ENCODE peak calls at places on chromosomes 6 and 20, in four cellular contexts. H, B, W and U are unnamed samples. For H3K36me3, the result is how much of the 10 kb centered on the place peaks cover.

GRCh38 chr6:159042003-159042823 is 2.6 kb downstream of the TAGAP start:
- DNase-seq in H (peak), B (no peak), W (no peak), U (peak)

GRCh38 chr6:132566404-132566803 is 3.7 kb upstream of the TAAR6 start:
- DNase-seq in H (no peak), B (no peak), W (no peak), U (no peak)

GRCh38 chr6:134722996-134723871 is 226.7 kb downstream of the ALDH8A1 start:
- DNase-seq in H (no peak), B (no peak), W (no peak), U (no peak)

GRCh38 chr6:170022827-170023619 is 267.9 kb downstream of the DLL1 start:
- DNase-seq in H (no peak), B (no peak), W (peak), U (peak)

GRCh38 chr6:45676376-45676775 is 298.6 kb upstream of the SUPT3H start:
- DNase-seq in H (no peak), B (no peak), W (no peak), U (no peak)

GRCh38 chr20:10939297-10939949 is 265.6 kb upstream of the JAG1 start:
- DNase-seq in H (no peak), B (no peak), W (no peak), U (no peak)

GRCh38 chr20:34042286-34042685 is 48.6 kb downstream of the RALY start:
- DNase-seq in H (no peak), B (no peak), W (peak), U (no peak)

GRCh38 chr6:73612611-73613010 is 41.2 kb downstream of the SLC17A5 start:
- DNase-seq in H (no peak), B (no peak), W (no peak), U (no peak)

GRCh38 chr6:36979343-36979742 is 6.7 kb downstream of the MTCH1 start:
- DNase-seq in H (peak), B (peak), W (no peak), U (peak)

GRCh38 chr6:138422861-138423260 is 18.8 kb downstream of the HEBP2 start:
- DNase-seq in H (no peak), B (no peak), W (no peak), U (no peak)

GRCh38 chr6:159683722-159684304 is 9.2 kb downstream of the SOD2 start:
- DNase-seq in H (no peak), B (no peak), W (no peak), U (no peak)

GRCh38 chr6:161917645-161918044 is 643.8 kb upstream of the AGPAT4 start:
- DNase-seq in H (no peak), B (no peak), W (no peak), U (no peak)

GRCh38 chr6:98945311-98946005 is 2.3 kb downstream of the FBXL4 start:
- DNase-seq in H (no peak), B (no peak), W (no peak), U (no peak)

GRCh38 chr6:44342052-44342451 is 398 bp upstream of the SPATS1 start:
- DNase-seq in H (no peak), B (no peak), W (no peak), U (no peak)

GRCh38 chr6:93124226-93124625 is 295.1 kb downstream of the EPHA7 start:
- DNase-seq in H (no peak), B (no peak), W (no peak), U (no peak)

GRCh38 chr6:110035321-110035720 is 57.2 kb downstream of the GPR6 start:
- DNase-seq in H (no peak), B (no peak), W (no peak), U (no peak)

GRCh38 chr6:52998603-52999002 is 3.5 kb upstream of the GSTA4 start:
- DNase-seq in H (no peak), B (no peak), W (no peak), U (no peak)

GRCh38 chr6:155106456-155107107 is 111.5 kb downstream of the TIAM2 start:
- DNase-seq in H (no peak), B (no peak), W (no peak), U (no peak)

GRCh38 chr6:7919871-7920270 is 9.3 kb upstream of the TXNDC5 start:
- DNase-seq in H (no peak), B (no peak), W (no peak), U (peak)

GRCh38 chr6:131062245-131063027 is 609 bp downstream of the EPB41L2 start:
- DNase-seq in H (peak), B (peak), W (no peak), U (peak)

GRCh38 chr6:28816909-28817807 is 106.6 kb downstream of the TRIM27 start:
- DNase-seq in H (no peak), B (no peak), W (no peak), U (no peak)

GRCh38 chr6:38248500-38249234 is 391.1 kb downstream of the BTBD9 start:
- DNase-seq in H (no peak), B (no peak), W (no peak), U (no peak)

GRCh38 chr6:82205793-82206425 is 41.6 kb downstream of the IBTK start:
- DNase-seq in H (no peak), B (no peak), W (no peak), U (no peak)

GRCh38 chr6:42047790-42048405 is 2.4 kb upstream of the TAF8 start:
- DNase-seq in H (no peak), B (no peak), W (no peak), U (no peak)

GRCh38 chr6:14645221-14645620 is 527.6 kb downstream of the CD83 start:
- DNase-seq in H (no peak), B (no peak), W (no peak), U (no peak)

GRCh38 chr6:81608776-81609175 is 143.7 kb downstream of the TENT5A start:
- DNase-seq in H (no peak), B (no peak), W (no peak), U (no peak)

GRCh38 chr6:135880066-135880972 is 28.8 kb downstream of the PDE7B start:
- DNase-seq in H (no peak), B (no peak), W (no peak), U (no peak)

GRCh38 chr6:160388922-160389321 is 40.7 kb downstream of the SLC22A3 start:
- DNase-seq in H (no peak), B (no peak), W (no peak), U (no peak)

GRCh38 chr20:63652192-63652980 is 838 bp downstream of the STMN3 start:
- DNase-seq in H (peak), B (peak), W (peak), U (no peak)

GRCh38 chr6:130889423-130889822 is 62.2 kb downstream of the SMLR1 start:
- DNase-seq in H (no peak), B (no peak), W (no peak), U (no peak)

GRCh38 chr20:34024733-34025351 is 31.1 kb downstream of the RALY start:
- DNase-seq in H (no peak), B (no peak), W (no peak), U (no peak)

GRCh38 chr20:59565768-59566461 is 38.4 kb upstream of the PHACTR3 start:
- DNase-seq in H (no peak), B (peak), W (no peak), U (no peak)

GRCh38 chr6:35096129-35096852 is 44.8 kb downstream of the TCP11 start:
- DNase-seq in H (no peak), B (no peak), W (no peak), U (no peak)

GRCh38 chr6:127539292-127539691 is 20.2 kb upstream of the MTCL3 start:
- DNase-seq in H (no peak), B (no peak), W (no peak), U (no peak)

GRCh38 chr6:27209659-27210269 is 37.7 kb upstream of the PRSS16 start:
- DNase-seq in H (no peak), B (no peak), W (no peak), U (no peak)

GRCh38 chr20:44758247-44759101 is 12.8 kb downstream of the KCNK15 start:
- DNase-seq in H (no peak), B (no peak), W (no peak), U (no peak)

GRCh38 chr6:100472674-100473073 is 8.0 kb upstream of the SIM1 start:
- DNase-seq in H (no peak), B (no peak), W (no peak), U (no peak)

GRCh38 chr20:21342656-21343345 is 39.7 kb downstream of the XRN2 start:
- DNase-seq in H (no peak), B (no peak), W (no peak), U (no peak)
- H3K36me3 ChIP-seq in H (under half), B (under half), W (half or more), U (under half)

GRCh38 chr20:6017467-6017866 is 36.4 kb downstream of the LRRN4 start:
- DNase-seq in H (no peak), B (no peak), W (no peak), U (no peak)

GRCh38 chr20:6014957-6015356 is 38.9 kb downstream of the LRRN4 start:
- DNase-seq in H (no peak), B (no peak), W (no peak), U (no peak)

GRCh38 chr20:6014017-6014416 is 39.8 kb downstream of the LRRN4 start:
- DNase-seq in H (no peak), B (no peak), W (no peak), U (no peak)

GRCh38 chr20:6012166-6012565 is 41.7 kb downstream of the LRRN4 start:
- DNase-seq in H (no peak), B (no peak), W (no peak), U (no peak)

DNA sequence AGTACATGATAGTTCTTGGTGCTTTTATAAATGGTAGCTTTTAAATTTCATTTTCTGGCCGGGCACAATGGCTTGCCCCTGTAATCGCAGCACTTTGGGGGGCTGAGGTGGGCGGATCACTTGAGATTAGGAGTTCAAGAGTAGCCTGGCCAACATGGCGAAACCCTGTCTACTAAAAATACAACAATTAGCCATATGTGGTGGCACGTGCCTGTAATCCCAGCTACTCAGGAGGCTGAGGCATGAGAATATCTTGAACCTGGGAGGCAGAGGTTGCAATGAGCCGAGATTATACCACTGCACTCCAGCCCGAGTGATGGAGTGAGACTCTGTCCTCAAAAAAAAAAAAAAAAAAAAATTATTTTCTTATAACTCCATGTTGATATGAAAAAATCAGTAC is 36.0 kb downstream of the LRRN4 start:
- DNase-seq in H (no peak), B (no peak), W (no peak), U (no peak)
- H3K36me3 ChIP-seq in H (under half), B (under half), W (under half), U (under half)

DNA sequence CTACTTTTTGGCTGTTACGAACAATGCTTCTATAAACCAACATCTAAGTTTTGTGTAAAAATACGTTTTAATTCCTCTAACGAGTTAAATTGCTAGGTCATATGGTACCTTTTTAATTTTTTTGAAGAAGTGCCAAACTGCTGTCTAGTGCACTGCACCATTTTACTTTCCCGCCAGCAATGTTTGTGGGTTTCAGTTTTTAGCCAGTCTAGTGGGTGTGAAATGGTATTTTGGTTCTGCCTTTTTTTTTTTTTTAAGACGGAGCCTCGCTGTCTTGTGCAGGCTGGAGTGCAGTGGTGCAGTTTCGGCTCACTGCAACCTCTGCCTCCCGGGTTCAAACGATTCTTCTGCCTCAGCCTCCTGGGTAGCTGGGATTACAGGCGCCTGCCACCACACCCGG is 34.1 kb upstream of the BAG2 start:
- DNase-seq in H (no peak), B (no peak), W (no peak), U (no peak)
- H3K36me3 ChIP-seq in H (under half), B (under half), W (half or more), U (under half)

GRCh38 chr6:157944983-157945931 is 36.4 kb upstream of the SYNJ2 start:
- DNase-seq in H (no peak), B (no peak), W (no peak), U (no peak)
- H3K36me3 ChIP-seq in H (under half), B (under half), W (half or more), U (under half)